ENCODE peak calls at places on chromosomes 4 and X, in eight cellular contexts. S is fibroblast of mammary gland, B is foreskin fibroblast, G is heart right ventricle, V is PC-9, I is GM23338, K is H7, Z is right cardiac atrium. R is an unnamed sample.

GRCh38 chr4:112519689-112520597 is 4.0 kb upstream of the NEUROG2 start:
- DNase-seq in S (no peak), B (no peak), G (no peak), V (no peak), I (peak), K (peak), Z (no peak), R (no peak)

GRCh38 chrX:76148011-76148665 is 24.7 kb upstream of the PBDC1 start:
- DNase-seq in S (peak), B (peak), G (peak), V (peak), I (no peak), K (no peak), Z (no peak), R (no peak)

GRCh38 chr4:91322961-91323360 is 980.8 kb upstream of the GRID2 start:
- DNase-seq in S (no peak), B (no peak), G (no peak), V (no peak), I (no peak), K (no peak), Z (no peak), R (no peak)

GRCh38 chr4:154660052-154660451 is 47.6 kb upstream of the FGG start:
- DNase-seq in S (peak), B (no peak), G (no peak), V (no peak), I (no peak), K (no peak), Z (no peak), R (no peak)

GRCh38 chrX:147403075-147403474 is 508.6 kb upstream of the FMR1 start:
- DNase-seq in S (no peak), B (no peak), G (no peak), V (no peak), I (no peak), K (no peak), Z (no peak), R (no peak)

GRCh38 chr4:180617203-180617602 is 1626.0 kb upstream of the TENM3 start:
- DNase-seq in S (peak), B (no peak), G (no peak), V (no peak), I (peak), K (peak), Z (no peak), R (no peak)

GRCh38 chr4:7027284-7027683 is 15.9 kb upstream of the TADA2B start:
- DNase-seq in S (no peak), B (no peak), G (no peak), V (no peak), I (no peak), K (no peak), Z (no peak), R (no peak)

GRCh38 chr4:8615921-8616787 is 23.6 kb downstream of the CPZ start:
- DNase-seq in S (no peak), B (no peak), G (no peak), V (no peak), I (no peak), K (no peak), Z (peak), R (no peak)

GRCh38 chr4:6992728-6993655 is 50.2 kb upstream of the TADA2B start:
- DNase-seq in S (no peak), B (no peak), G (no peak), V (peak), I (no peak), K (peak), Z (no peak), R (no peak)

GRCh38 chrX:87409113-87409841 is 108.3 kb upstream of the KLHL4 start:
- DNase-seq in S (peak), B (no peak), G (peak), V (peak), I (no peak), K (no peak), Z (peak), R (no peak)

GRCh38 chrX:107596651-107597050 is 31.7 kb upstream of the PRPS1 start:
- DNase-seq in S (no peak), B (no peak), G (no peak), V (peak), I (no peak), K (peak), Z (no peak), R (no peak)

GRCh38 chr4:648579-649292 is 23.4 kb downstream of the PDE6B start:
- DNase-seq in S (no peak), B (no peak), G (no peak), V (no peak), I (no peak), K (no peak), Z (no peak), R (no peak)

GRCh38 chr4:118683513-118683912 is 1.7 kb upstream of the METTL14 start:
- DNase-seq in S (peak), B (no peak), G (no peak), V (no peak), I (peak), K (peak), Z (no peak), R (no peak)

GRCh38 chrX:79182616-79183015 is 38.1 kb downstream of the GPR174 start:
- DNase-seq in S (no peak), B (no peak), G (no peak), V (no peak), I (no peak), K (no peak), Z (no peak), R (no peak)

GRCh38 chrX:110050885-110051284 is 48.0 kb downstream of the TMEM164 start:
- DNase-seq in S (no peak), B (no peak), G (no peak), V (no peak), I (no peak), K (no peak), Z (no peak), R (no peak)

GRCh38 chr4:13944095-13944501 is 316.6 kb upstream of the BOD1L1 start:
- DNase-seq in S (no peak), B (no peak), G (peak), V (no peak), I (no peak), K (no peak), Z (peak), R (no peak)

GRCh38 chr4:125368161-125368560 is 53.4 kb downstream of the FAT4 start:
- DNase-seq in S (peak), B (peak), G (no peak), V (no peak), I (no peak), K (no peak), Z (no peak), R (peak)
- H3K4me3 ChIP-seq in S (peak), B (no peak), G (no peak), V (no peak), I (no peak), K (no peak), Z (no peak), R (peak)

GRCh38 chr4:182449960-182450359 is 206.8 kb downstream of the TENM3 start:
- DNase-seq in S (peak), B (no peak), G (no peak), V (no peak), I (no peak), K (no peak), Z (no peak), R (no peak)
- H3K4me3 ChIP-seq in S (peak), B (peak), G (peak), V (no peak), I (peak), K (peak), Z (peak), R (peak)

GRCh38 chr4:90126805-90127204 is 389 bp upstream of the CCSER1 start:
- DNase-seq in S (no peak), B (no peak), G (no peak), V (no peak), I (peak), K (no peak), Z (no peak), R (no peak)
- H3K4me3 ChIP-seq in S (no peak), B (no peak), G (peak), V (peak), I (peak), K (peak), Z (peak), R (no peak)

GRCh38 chrX:6203462-6204215 is 25.0 kb downstream of the NLGN4X start:
- DNase-seq in S (no peak), B (no peak), G (no peak), V (no peak), I (no peak), K (no peak), Z (no peak), R (no peak)

GRCh38 chrX:6199519-6199918 is 29.1 kb downstream of the NLGN4X start:
- DNase-seq in S (no peak), B (no peak), G (no peak), V (no peak), I (no peak), K (no peak), Z (no peak), R (no peak)
- H3K4me3 ChIP-seq in S (no peak), B (no peak), G (no peak), V (no peak), I (no peak), K (no peak), Z (no peak), R (no peak)

GRCh38 chr4:87240341-87240740 is 19.9 kb upstream of the KLHL8 start:
- DNase-seq in S (no peak), B (no peak), G (no peak), V (peak), I (no peak), K (no peak), Z (no peak), R (no peak)
- H3K4me3 ChIP-seq in S (no peak), B (no peak), G (no peak), V (no peak), I (no peak), K (no peak), Z (no peak), R (no peak)

GRCh38 chr4:148444296-148445070 is 2.3 kb upstream of the NR3C2 start:
- DNase-seq in S (no peak), B (no peak), G (peak), V (no peak), I (peak), K (peak), Z (peak), R (no peak)

GRCh38 chr4:148441624-148441985 is 609 bp downstream of the NR3C2 start:
- DNase-seq in S (no peak), B (no peak), G (no peak), V (no peak), I (peak), K (peak), Z (no peak), R (no peak)

GRCh38 chr4:148441986-148442829 is at the start of gene NR3C2:
- DNase-seq in S (peak), B (peak), G (peak), V (peak), I (peak), K (peak), Z (peak), R (peak)

GRCh38 chr4:148443550-148444295 is 1.5 kb upstream of the NR3C2 start:
- DNase-seq in S (no peak), B (no peak), G (peak), V (no peak), I (peak), K (peak), Z (peak), R (no peak)

GRCh38 chr4:148442830-148443549 is 776 bp upstream of the NR3C2 start:
- DNase-seq in S (no peak), B (no peak), G (peak), V (no peak), I (no peak), K (peak), Z (peak), R (no peak)
- H3K4me3 ChIP-seq in S (peak), B (peak), G (peak), V (peak), I (peak), K (peak), Z (peak), R (peak)

GRCh38 chr4:125311503-125311902 is 3.3 kb upstream of the FAT4 start:
- DNase-seq in S (no peak), B (no peak), G (no peak), V (no peak), I (no peak), K (no peak), Z (no peak), R (no peak)

GRCh38 chr4:125315571-125316390 is 1.0 kb downstream of the FAT4 start:
- DNase-seq in S (peak), B (peak), G (peak), V (no peak), I (peak), K (peak), Z (peak), R (no peak)

GRCh38 chr4:125313989-125314602 is 659 bp upstream of the FAT4 start:
- DNase-seq in S (no peak), B (no peak), G (peak), V (no peak), I (peak), K (peak), Z (no peak), R (no peak)

GRCh38 chr4:125314676-125315570 is at the start of gene FAT4:
- DNase-seq in S (peak), B (peak), G (peak), V (peak), I (peak), K (peak), Z (peak), R (peak)

DNA sequence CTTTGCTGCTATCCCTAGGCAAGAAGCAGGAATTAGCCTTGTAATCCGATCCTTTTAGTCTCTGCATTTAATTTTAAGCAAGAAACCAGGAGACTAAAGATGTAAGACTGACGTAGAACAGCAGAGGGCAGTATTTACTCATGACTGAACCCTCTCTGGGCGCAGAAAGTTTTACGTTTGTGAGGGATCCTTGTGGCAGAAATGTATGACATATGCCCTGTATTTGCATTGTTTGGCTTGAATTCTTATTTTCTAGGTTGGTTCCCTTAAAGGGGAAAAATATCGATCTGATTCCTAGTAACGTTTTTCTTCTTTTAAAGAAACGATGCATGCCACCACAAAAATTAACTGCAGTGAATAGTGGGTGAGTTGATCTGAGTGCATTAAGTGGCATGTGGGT is 1.3 kb upstream of the FAT4 start:
- DNase-seq in S (peak), B (peak), G (peak), V (peak), I (peak), K (peak), Z (no peak), R (peak)
- H3K4me3 ChIP-seq in S (no peak), B (no peak), G (no peak), V (no peak), I (peak), K (no peak), Z (no peak), R (no peak)

GRCh38 chrX:53362439-53362838 is 60.0 kb downstream of the SMC1A start:
- DNase-seq in S (no peak), B (no peak), G (no peak), V (no peak), I (no peak), K (no peak), Z (no peak), R (no peak)
- H3K4me3 ChIP-seq in S (no peak), B (no peak), G (no peak), V (no peak), I (no peak), K (no peak), Z (no peak), R (no peak)

GRCh38 chr4:82785248-82786003 is 13.2 kb downstream of the SCD5 start:
- DNase-seq in S (peak), B (peak), G (no peak), V (peak), I (peak), K (no peak), Z (no peak), R (peak)

GRCh38 chr4:82786794-82787193 is 11.8 kb downstream of the SCD5 start:
- DNase-seq in S (no peak), B (no peak), G (no peak), V (no peak), I (no peak), K (no peak), Z (no peak), R (no peak)

GRCh38 chr4:82784615-82785247 is 13.9 kb downstream of the SCD5 start:
- DNase-seq in S (peak), B (peak), G (no peak), V (no peak), I (no peak), K (no peak), Z (no peak), R (no peak)

GRCh38 chr4:82787342-82787741 is 11.3 kb downstream of the SCD5 start:
- DNase-seq in S (peak), B (no peak), G (no peak), V (peak), I (no peak), K (no peak), Z (peak), R (no peak)

GRCh38 chr4:82786004-82786400 is 12.6 kb downstream of the SCD5 start:
- DNase-seq in S (peak), B (no peak), G (no peak), V (no peak), I (peak), K (peak), Z (no peak), R (no peak)
- H3K4me3 ChIP-seq in S (no peak), B (peak), G (no peak), V (no peak), I (no peak), K (no peak), Z (no peak), R (no peak)

R was measured in AG04450.